ENCODE peak calls at places on chromosomes 13 and 19, in nine cellular contexts. U is stimulated activated CD8-positive, alpha-beta memory T cell treated with anti-CD3 and anti-CD28 coated beads, Interleukin-7, amount 100 ng/mL, for 24 hours; H is H7; Y is NCI-H1436 treated with DMSO at 0.1 percent for 48 hours; O is NCI-H187; I is activated CD4-positive, CD25-positive, alpha-beta regulatory T cell treated with anti-CD3 and anti-CD28 coated beads, Interleukin-2, amount 50 U/mL, for 16 hours; W is M059J; D is activated naive CD8-positive, alpha-beta T cell treated with anti-CD3 and anti-CD28 coated beads, Interleukin-2, amount 50 U/mL, for 24 hours; E is posterior cingulate gyrus. C is an unnamed sample.

GRCh38 chr19:11203194-11204075 is 6.1 kb upstream of the KANK2 start:
- DNase-seq in U (peak; percentile 11), H (peak; percentile 98), Y (no peak), O (no peak), I (peak; percentile 9), W (peak; percentile 95), D (peak; percentile 65), E (no peak), C (no peak)

GRCh38 chr13:59677966-59678814 is 485.5 kb downstream of the DIAPH3 start:
- DNase-seq in U (no peak), H (peak; percentile 60), Y (no peak), O (peak; percentile 22), I (no peak), W (peak; percentile 18), D (no peak), E (no peak), C (no peak)

GRCh38 chr13:92530364-92530763 is 696.2 kb upstream of the GPC6 start:
- DNase-seq in U (no peak), H (no peak), Y (no peak), O (no peak), I (no peak), W (no peak), D (no peak), E (no peak), C (no peak)

GRCh38 chr19:33311326-33311682 is 9.0 kb upstream of the CEBPA start:
- DNase-seq in U (no peak), H (peak; percentile 54), Y (no peak), O (no peak), I (no peak), W (no peak), D (peak; percentile 27), E (no peak), C (no peak)

GRCh38 chr19:11418518-11419506 is at the start of gene RGL3:
- DNase-seq in U (no peak), H (peak; percentile 92), Y (no peak), O (no peak), I (no peak), W (peak; percentile 49), D (no peak), E (no peak), C (no peak)

GRCh38 chr13:97367016-97367415 is 67.0 kb upstream of the RAP2A start:
- DNase-seq in U (no peak), H (no peak), Y (no peak), O (no peak), I (no peak), W (peak; percentile 86), D (no peak), E (no peak), C (no peak)

GRCh38 chr13:41700790-41701310 is 243.5 kb downstream of the RGCC start:
- DNase-seq in U (no peak), H (no peak), Y (no peak), O (no peak), I (no peak), W (peak; percentile 90), D (no peak), E (no peak), C (no peak)

GRCh38 chr13:100209857-100210580 is 121.1 kb downstream of the PCCA start:
- DNase-seq in U (no peak), H (no peak), Y (no peak), O (no peak), I (no peak), W (peak; percentile 68), D (no peak), E (no peak), C (no peak)

GRCh38 chr19:56253737-56254136 is 18.8 kb upstream of the EDDM13 start:
- DNase-seq in U (no peak), H (no peak), Y (no peak), O (no peak), I (no peak), W (peak; percentile 53), D (no peak), E (no peak), C (peak; percentile 9)

GRCh38 chr19:36837902-36838783 is at the start of gene ZNF790:
- DNase-seq in U (peak; percentile 58), H (peak; percentile 88), Y (peak; percentile 40), O (peak; percentile 82), I (peak; percentile 74), W (peak; percentile 93), D (peak; percentile 80), E (peak; percentile 87), C (peak; percentile 78)

GRCh38 chr19:38095411-38096308 is 128.4 kb downstream of the DPF1 start:
- DNase-seq in U (peak; percentile 23), H (peak; percentile 90), Y (no peak), O (peak; percentile 62), I (peak; percentile 8), W (peak; percentile 61), D (peak; percentile 64), E (peak; percentile 53), C (peak; percentile 62)

GRCh38 chr19:55437410-55437809 is 5.7 kb downstream of the SHISA7 start:
- DNase-seq in U (no peak), H (peak; percentile 94), Y (no peak), O (peak; percentile 53), I (no peak), W (peak; percentile 74), D (peak; percentile 42), E (no peak), C (no peak)

GRCh38 chr13:25652764-25653163 is 281.0 kb downstream of the ATP8A2 start:
- DNase-seq in U (no peak), H (peak; percentile 14), Y (no peak), O (no peak), I (no peak), W (peak; percentile 10), D (no peak), E (no peak), C (no peak)

GRCh38 chr19:20423381-20424207 is 142.0 kb downstream of the ZNF737 start:
- DNase-seq in U (no peak), H (peak; percentile 31), Y (no peak), O (peak; percentile 23), I (no peak), W (no peak), D (peak; percentile 14), E (no peak), C (no peak)

GRCh38 chr19:9171393-9171991 is 7.3 kb upstream of the OR7D2 start:
- DNase-seq in U (no peak), H (no peak), Y (no peak), O (no peak), I (no peak), W (no peak), D (no peak), E (no peak), C (no peak)

GRCh38 chr13:107043016-107043957 is 475.4 kb upstream of the ARGLU1 start:
- DNase-seq in U (no peak), H (no peak), Y (no peak), O (no peak), I (no peak), W (no peak), D (no peak), E (no peak), C (no peak)

GRCh38 chr13:37136633-37137032 is 31.2 kb upstream of the CSNK1A1L start:
- DNase-seq in U (no peak), H (no peak), Y (no peak), O (no peak), I (no peak), W (no peak), D (no peak), E (no peak), C (no peak)

GRCh38 chr13:23703241-23703640 is 133.0 kb downstream of the TNFRSF19 start:
- DNase-seq in U (no peak), H (no peak), Y (no peak), O (no peak), I (no peak), W (no peak), D (no peak), E (no peak), C (no peak)

GRCh38 chr19:1247747-1248453 is 483 bp upstream of the MIDN start:
- DNase-seq in U (no peak), H (peak; percentile 93), Y (no peak), O (no peak), I (no peak), W (peak; percentile 89), D (peak; percentile 77), E (no peak), C (no peak)

GRCh38 chr19:40800339-40800996 is 1.5 kb downstream of the EGLN2 start:
- DNase-seq in U (no peak), H (peak; percentile 23), Y (no peak), O (no peak), I (no peak), W (no peak), D (no peak), E (no peak), C (no peak)

GRCh38 chr19:15469513-15470297 is 5.4 kb upstream of the RASAL3 start:
- DNase-seq in U (no peak), H (peak; percentile 83), Y (no peak), O (no peak), I (no peak), W (no peak), D (peak; percentile 52), E (no peak), C (no peak)